ENCODE peak calls at places on chromosomes 5 and 9, in nine cellular contexts. One of them, this sample, is unnamed.

GRCh38 chr5:150082889-150083288 is 3.5 kb downstream of the CSF1R start:
- DNase-seq in coronary artery: peak; percentile 68
- DNase-seq in astrocyte: no peak
- DNase-seq in heart right ventricle: no peak
- DNase-seq in progenitor cell of endocrine pancreas: no peak
- DNase-seq in WTC11: no peak
- DNase-seq in tibial artery: no peak
- DNase-seq in astrocyte of the spinal cord: no peak
- DNase-seq in GM20000: peak; percentile 3
- DNase-seq in this sample: no peak

GRCh38 chr5:140635291-140636257 is 2.6 kb upstream of the CD14 start:
- DNase-seq in coronary artery: no peak
- DNase-seq in astrocyte: no peak
- DNase-seq in heart right ventricle: no peak
- DNase-seq in progenitor cell of endocrine pancreas: no peak
- DNase-seq in WTC11: no peak
- DNase-seq in tibial artery: no peak
- DNase-seq in astrocyte of the spinal cord: no peak
- DNase-seq in GM20000: peak; percentile 2
- DNase-seq in this sample: no peak

GRCh38 chr9:126527109-126527825 is 86.5 kb upstream of the LMX1B start:
- DNase-seq in coronary artery: no peak
- DNase-seq in astrocyte: no peak
- DNase-seq in heart right ventricle: no peak
- DNase-seq in progenitor cell of endocrine pancreas: no peak
- DNase-seq in WTC11: no peak
- DNase-seq in tibial artery: no peak
- DNase-seq in astrocyte of the spinal cord: no peak
- DNase-seq in GM20000: no peak
- DNase-seq in this sample: no peak

GRCh38 chr5:96146675-96147074 is 185.0 kb upstream of the ELL2 start:
- DNase-seq in coronary artery: no peak
- DNase-seq in astrocyte: peak; percentile 65
- DNase-seq in heart right ventricle: no peak
- DNase-seq in progenitor cell of endocrine pancreas: no peak
- DNase-seq in WTC11: no peak
- DNase-seq in tibial artery: no peak
- DNase-seq in astrocyte of the spinal cord: peak; percentile 60
- DNase-seq in GM20000: peak; percentile 10
- DNase-seq in this sample: no peak

GRCh38 chr5:113204525-113205161 is 228.0 kb downstream of the DCP2 start:
- DNase-seq in coronary artery: no peak
- DNase-seq in astrocyte: peak; percentile 49
- DNase-seq in heart right ventricle: peak; percentile 45
- DNase-seq in progenitor cell of endocrine pancreas: no peak
- DNase-seq in WTC11: no peak
- DNase-seq in tibial artery: peak; percentile 65
- DNase-seq in astrocyte of the spinal cord: peak; percentile 42
- DNase-seq in GM20000: no peak
- DNase-seq in this sample: no peak

GRCh38 chr9:130627051-130627450 is 37.3 kb upstream of the PRDM12 start:
- DNase-seq in coronary artery: no peak
- DNase-seq in astrocyte: no peak
- DNase-seq in heart right ventricle: no peak
- DNase-seq in progenitor cell of endocrine pancreas: no peak
- DNase-seq in WTC11: no peak
- DNase-seq in tibial artery: no peak
- DNase-seq in astrocyte of the spinal cord: no peak
- DNase-seq in GM20000: no peak
- DNase-seq in this sample: no peak

GRCh38 chr5:28809811-28810750 is 1771.7 kb upstream of the CDH9 start:
- DNase-seq in coronary artery: no peak
- DNase-seq in astrocyte: no peak
- DNase-seq in heart right ventricle: no peak
- DNase-seq in progenitor cell of endocrine pancreas: no peak
- DNase-seq in WTC11: no peak
- DNase-seq in tibial artery: no peak
- DNase-seq in astrocyte of the spinal cord: no peak
- DNase-seq in GM20000: no peak
- DNase-seq in this sample: no peak

GRCh38 chr5:41795125-41795524 is 75.1 kb downstream of the OXCT1 start:
- DNase-seq in coronary artery: no peak
- DNase-seq in astrocyte: no peak
- DNase-seq in heart right ventricle: no peak
- DNase-seq in progenitor cell of endocrine pancreas: no peak
- DNase-seq in WTC11: peak; percentile 24
- DNase-seq in tibial artery: no peak
- DNase-seq in astrocyte of the spinal cord: no peak
- DNase-seq in GM20000: no peak
- DNase-seq in this sample: no peak

GRCh38 chr5:27524515-27524914 is 486.1 kb upstream of the CDH9 start:
- DNase-seq in coronary artery: no peak
- DNase-seq in astrocyte: no peak
- DNase-seq in heart right ventricle: no peak
- DNase-seq in progenitor cell of endocrine pancreas: no peak
- DNase-seq in WTC11: no peak
- DNase-seq in tibial artery: no peak
- DNase-seq in astrocyte of the spinal cord: no peak
- DNase-seq in GM20000: no peak
- DNase-seq in this sample: no peak

GRCh38 chr9:68966496-68966944 is 47.4 kb downstream of the PRKACG start:
- DNase-seq in coronary artery: no peak
- DNase-seq in astrocyte: no peak
- DNase-seq in heart right ventricle: no peak
- DNase-seq in progenitor cell of endocrine pancreas: no peak
- DNase-seq in WTC11: no peak
- DNase-seq in tibial artery: no peak
- DNase-seq in astrocyte of the spinal cord: no peak
- DNase-seq in GM20000: peak; percentile 40
- DNase-seq in this sample: no peak
- TF ChIP-seq CTCF in coronary artery: no peak
- TF ChIP-seq CTCF in astrocyte: no peak
- TF ChIP-seq CTCF in heart right ventricle: no peak
- TF ChIP-seq CTCF in progenitor cell of endocrine pancreas: no peak
- TF ChIP-seq CTCF in WTC11: no peak
- TF ChIP-seq CTCF in tibial artery: no peak
- TF ChIP-seq CTCF in astrocyte of the spinal cord: no peak
- TF ChIP-seq CTCF in GM20000: no peak
- TF ChIP-seq CTCF in this sample: no peak

DNA sequence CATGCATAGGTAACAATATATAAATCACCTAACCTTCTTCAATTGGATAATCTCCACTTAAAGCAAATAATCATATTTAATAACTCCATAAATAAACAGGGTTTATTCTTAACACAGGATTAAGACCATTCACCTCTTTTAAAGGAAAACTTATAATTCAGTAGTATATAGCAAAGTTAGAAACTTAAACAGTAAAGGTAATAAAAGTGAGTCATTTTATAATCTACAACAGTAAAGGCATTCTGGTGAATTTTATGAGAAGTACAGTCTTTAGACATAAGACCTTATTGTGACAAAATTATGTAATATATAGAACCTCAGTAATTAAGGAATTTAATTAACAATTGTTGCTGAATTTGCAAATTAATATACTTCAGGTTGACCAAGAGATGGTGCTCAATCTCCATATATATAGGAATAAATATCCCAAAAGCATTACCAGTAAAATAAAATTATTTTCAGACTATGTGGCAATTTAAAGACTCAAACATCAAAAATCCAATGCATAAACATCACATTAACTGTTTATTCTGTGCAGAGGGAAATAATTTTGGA is 84.8 kb downstream of the FBXL17 start:
- DNase-seq in coronary artery: no peak
- DNase-seq in astrocyte: no peak
- DNase-seq in heart right ventricle: no peak
- DNase-seq in progenitor cell of endocrine pancreas: no peak
- DNase-seq in WTC11: no peak
- DNase-seq in tibial artery: no peak
- DNase-seq in astrocyte of the spinal cord: no peak
- DNase-seq in GM20000: no peak
- DNase-seq in this sample: no peak
- TF ChIP-seq CTCF in coronary artery: no peak
- TF ChIP-seq CTCF in astrocyte: no peak
- TF ChIP-seq CTCF in heart right ventricle: no peak
- TF ChIP-seq CTCF in progenitor cell of endocrine pancreas: no peak
- TF ChIP-seq CTCF in WTC11: no peak
- TF ChIP-seq CTCF in tibial artery: no peak
- TF ChIP-seq CTCF in astrocyte of the spinal cord: no peak
- TF ChIP-seq CTCF in GM20000: no peak
- TF ChIP-seq CTCF in this sample: no peak

GRCh38 chr5:107248065-107248695 is 422.6 kb downstream of the EFNA5 start:
- DNase-seq in coronary artery: no peak
- DNase-seq in astrocyte: no peak
- DNase-seq in heart right ventricle: peak; percentile 29
- DNase-seq in progenitor cell of endocrine pancreas: peak; percentile 32
- DNase-seq in WTC11: peak; percentile 79
- DNase-seq in tibial artery: peak; percentile 65
- DNase-seq in astrocyte of the spinal cord: peak; percentile 50
- DNase-seq in GM20000: peak; percentile 40
- DNase-seq in this sample: peak; percentile 67
- TF ChIP-seq CTCF in coronary artery: peak; percentile 66
- TF ChIP-seq CTCF in astrocyte: peak; percentile 78
- TF ChIP-seq CTCF in heart right ventricle: peak; percentile 35
- TF ChIP-seq CTCF in progenitor cell of endocrine pancreas: peak; percentile 73
- TF ChIP-seq CTCF in WTC11: peak; percentile 80
- TF ChIP-seq CTCF in tibial artery: peak; percentile 54
- TF ChIP-seq CTCF in astrocyte of the spinal cord: peak; percentile 79
- TF ChIP-seq CTCF in GM20000: peak; percentile 81
- TF ChIP-seq CTCF in this sample: peak; percentile 70

GRCh38 chr9:134214766-134215394 is 50.5 kb upstream of the RNU6ATAC start:
- DNase-seq in coronary artery: no peak
- DNase-seq in astrocyte: no peak
- DNase-seq in heart right ventricle: no peak
- DNase-seq in progenitor cell of endocrine pancreas: no peak
- DNase-seq in WTC11: no peak
- DNase-seq in tibial artery: no peak
- DNase-seq in astrocyte of the spinal cord: no peak
- DNase-seq in GM20000: no peak
- DNase-seq in this sample: no peak

GRCh38 chr9:134214395-134214765 is 50.0 kb upstream of the RNU6ATAC start:
- DNase-seq in coronary artery: no peak
- DNase-seq in astrocyte: no peak
- DNase-seq in heart right ventricle: no peak
- DNase-seq in progenitor cell of endocrine pancreas: no peak
- DNase-seq in WTC11: no peak
- DNase-seq in tibial artery: no peak
- DNase-seq in astrocyte of the spinal cord: no peak
- DNase-seq in GM20000: no peak
- DNase-seq in this sample: no peak

GRCh38 chr9:134216449-134216951 is 52.1 kb upstream of the RNU6ATAC start:
- DNase-seq in coronary artery: no peak
- DNase-seq in astrocyte: no peak
- DNase-seq in heart right ventricle: no peak
- DNase-seq in progenitor cell of endocrine pancreas: no peak
- DNase-seq in WTC11: no peak
- DNase-seq in tibial artery: no peak
- DNase-seq in astrocyte of the spinal cord: no peak
- DNase-seq in GM20000: no peak
- DNase-seq in this sample: no peak

GRCh38 chr9:134215709-134216448 is 51.5 kb upstream of the RNU6ATAC start:
- DNase-seq in coronary artery: no peak
- DNase-seq in astrocyte: no peak
- DNase-seq in heart right ventricle: peak; percentile 31
- DNase-seq in progenitor cell of endocrine pancreas: no peak
- DNase-seq in WTC11: no peak
- DNase-seq in tibial artery: no peak
- DNase-seq in astrocyte of the spinal cord: peak; percentile 55
- DNase-seq in GM20000: no peak
- DNase-seq in this sample: no peak

GRCh38 chr9:134215395-134215708 is 51.0 kb upstream of the RNU6ATAC start:
- DNase-seq in coronary artery: no peak
- DNase-seq in astrocyte: no peak
- DNase-seq in heart right ventricle: no peak
- DNase-seq in progenitor cell of endocrine pancreas: no peak
- DNase-seq in WTC11: no peak
- DNase-seq in tibial artery: no peak
- DNase-seq in astrocyte of the spinal cord: no peak
- DNase-seq in GM20000: no peak
- DNase-seq in this sample: no peak
- TF ChIP-seq CTCF in coronary artery: no peak
- TF ChIP-seq CTCF in astrocyte: no peak
- TF ChIP-seq CTCF in heart right ventricle: no peak
- TF ChIP-seq CTCF in progenitor cell of endocrine pancreas: no peak
- TF ChIP-seq CTCF in WTC11: no peak
- TF ChIP-seq CTCF in tibial artery: no peak
- TF ChIP-seq CTCF in astrocyte of the spinal cord: no peak
- TF ChIP-seq CTCF in GM20000: no peak
- TF ChIP-seq CTCF in this sample: no peak

GRCh38 chr5:132663771-132664695 is 6.1 kb downstream of the IL13 start:
- DNase-seq in coronary artery: peak; percentile 56
- DNase-seq in astrocyte: no peak
- DNase-seq in heart right ventricle: no peak
- DNase-seq in progenitor cell of endocrine pancreas: no peak
- DNase-seq in WTC11: no peak
- DNase-seq in tibial artery: no peak
- DNase-seq in astrocyte of the spinal cord: no peak
- DNase-seq in GM20000: peak; percentile 84
- DNase-seq in this sample: no peak
- TF ChIP-seq CTCF in coronary artery: no peak
- TF ChIP-seq CTCF in astrocyte: no peak
- TF ChIP-seq CTCF in heart right ventricle: no peak
- TF ChIP-seq CTCF in progenitor cell of endocrine pancreas: no peak
- TF ChIP-seq CTCF in WTC11: no peak
- TF ChIP-seq CTCF in tibial artery: no peak
- TF ChIP-seq CTCF in astrocyte of the spinal cord: no peak
- TF ChIP-seq CTCF in GM20000: no peak
- TF ChIP-seq CTCF in this sample: no peak

DNA sequence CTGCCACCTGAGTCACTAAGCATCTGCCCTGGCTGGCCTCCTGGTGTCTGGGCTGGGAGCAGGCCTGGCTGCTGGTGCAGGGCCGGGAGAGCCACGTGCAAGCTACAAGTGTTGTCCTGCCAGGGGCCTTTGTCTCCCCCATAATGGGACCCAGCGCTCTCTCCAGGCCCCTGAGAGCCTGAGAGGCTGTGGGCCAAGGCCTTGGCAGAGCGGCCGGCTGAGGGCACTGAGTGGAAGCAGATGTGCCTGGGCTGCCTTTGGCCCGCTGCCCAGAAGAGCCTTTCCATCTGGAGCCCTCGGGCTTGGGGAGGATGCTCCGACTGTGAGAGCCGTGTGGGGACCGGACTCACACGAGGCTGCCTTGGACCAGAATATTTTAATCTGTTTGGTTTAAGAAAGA is 185.5 kb downstream of the RGS3 start:
- DNase-seq in coronary artery: no peak
- DNase-seq in astrocyte: no peak
- DNase-seq in heart right ventricle: peak; percentile 76
- DNase-seq in progenitor cell of endocrine pancreas: no peak
- DNase-seq in WTC11: no peak
- DNase-seq in tibial artery: peak; percentile 19
- DNase-seq in astrocyte of the spinal cord: peak; percentile 60
- DNase-seq in GM20000: no peak
- DNase-seq in this sample: no peak
- TF ChIP-seq CTCF in coronary artery: no peak
- TF ChIP-seq CTCF in astrocyte: no peak
- TF ChIP-seq CTCF in heart right ventricle: no peak
- TF ChIP-seq CTCF in progenitor cell of endocrine pancreas: no peak
- TF ChIP-seq CTCF in WTC11: no peak
- TF ChIP-seq CTCF in tibial artery: no peak
- TF ChIP-seq CTCF in astrocyte of the spinal cord: no peak
- TF ChIP-seq CTCF in GM20000: no peak
- TF ChIP-seq CTCF in this sample: no peak

This sample was measured in nephron progenitor cell.